ENCODE peak calls at places on chromosomes 11 and 22, in seven cellular contexts. Z is body of pancreas, V is GM23338, L is GM13976, D is right lobe of liver, X is kidney, I is WTC11. F is an unnamed sample.

GRCh38 chr22:41512421-41513194 is 31.7 kb downstream of the POLR3H start:
- DNase-seq in L (peak; percentile 28), V (peak; percentile 96), Z (no peak), D (no peak), X (no peak), I (peak; percentile 86), F (peak; percentile 53)

GRCh38 chr22:36144886-36145541 is 15.5 kb downstream of the APOL3 start:
- DNase-seq in D (no peak), I (peak; percentile 43), V (peak; percentile 84), Z (peak; percentile 55), L (peak; percentile 45), X (peak; percentile 85), F (peak; percentile 60)

GRCh38 chr11:131916633-131917032 is 546.2 kb downstream of the NTM start:
- DNase-seq in V (no peak), D (no peak), I (no peak), Z (no peak), X (no peak), L (no peak), F (no peak)

GRCh38 chr22:17171016-17171312 is 11.9 kb upstream of the HDHD5 start:
- DNase-seq in Z (no peak), I (no peak), X (no peak), V (no peak), D (no peak), L (no peak), F (no peak)

GRCh38 chr11:94884322-94884721 is 89.0 kb downstream of the CWC15 start:
- DNase-seq in I (no peak), X (no peak), D (no peak), Z (no peak), L (no peak), V (no peak), F (no peak)

GRCh38 chr22:25120093-25120561 is 79.5 kb upstream of the CRYBB3 start:
- DNase-seq in Z (peak; percentile 65), V (peak; percentile 59), L (no peak), X (peak; percentile 73), I (no peak), D (peak; percentile 85), F (no peak)

GRCh38 chr11:71218789-71219499 is 33.4 kb downstream of the SHANK2 start:
- DNase-seq in X (no peak), V (no peak), L (no peak), D (no peak), Z (no peak), I (no peak), F (no peak)

GRCh38 chr11:8604078-8604723 is 10.2 kb upstream of the STK33 start:
- DNase-seq in V (peak; percentile 85), X (no peak), D (no peak), I (peak; percentile 79), L (peak; percentile 67), Z (peak; percentile 55), F (peak; percentile 100)

GRCh38 chr22:23817146-23817545 is 21.7 kb downstream of the DERL3 start:
- DNase-seq in X (peak; percentile 31), Z (no peak), L (no peak), V (no peak), I (no peak), D (peak; percentile 22), F (no peak)

GRCh38 chr11:4095509-4096230 is 1.1 kb downstream of the RRM1 start:
- DNase-seq in Z (no peak), V (no peak), X (no peak), I (no peak), L (no peak), D (no peak), F (no peak)

GRCh38 chr11:120089036-120090001 is 48.6 kb downstream of the TRIM29 start:
- DNase-seq in L (no peak), D (no peak), V (no peak), I (no peak), X (no peak), Z (no peak), F (no peak)

DNA sequence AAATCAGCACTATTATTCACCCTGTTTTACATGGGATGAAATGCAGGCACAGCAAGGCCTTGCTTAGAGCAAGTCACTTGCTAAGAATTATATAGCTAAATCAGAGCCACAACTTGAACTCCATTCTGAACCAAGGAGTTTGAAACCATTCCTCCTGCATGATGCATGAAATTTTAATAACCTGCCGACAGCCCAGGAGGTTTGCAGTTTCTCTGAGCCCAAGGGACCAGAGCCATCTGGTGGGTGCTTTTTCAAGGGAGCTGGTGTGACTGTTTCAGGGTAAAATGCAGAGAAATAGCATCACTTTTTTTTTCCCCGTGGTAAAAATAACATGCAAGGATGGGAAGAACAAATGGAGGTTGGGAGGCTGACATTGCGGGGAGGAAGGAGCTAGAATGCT is 22.9 kb downstream of the NAV2 start:
- DNase-seq in I (no peak), D (no peak), V (no peak), Z (no peak), X (no peak), L (no peak), F (no peak)
- TF ChIP-seq CTCF in I (no peak), D (no peak), V (peak; percentile 27), Z (no peak), X (no peak), L (no peak), F (peak; percentile 33)

DNA sequence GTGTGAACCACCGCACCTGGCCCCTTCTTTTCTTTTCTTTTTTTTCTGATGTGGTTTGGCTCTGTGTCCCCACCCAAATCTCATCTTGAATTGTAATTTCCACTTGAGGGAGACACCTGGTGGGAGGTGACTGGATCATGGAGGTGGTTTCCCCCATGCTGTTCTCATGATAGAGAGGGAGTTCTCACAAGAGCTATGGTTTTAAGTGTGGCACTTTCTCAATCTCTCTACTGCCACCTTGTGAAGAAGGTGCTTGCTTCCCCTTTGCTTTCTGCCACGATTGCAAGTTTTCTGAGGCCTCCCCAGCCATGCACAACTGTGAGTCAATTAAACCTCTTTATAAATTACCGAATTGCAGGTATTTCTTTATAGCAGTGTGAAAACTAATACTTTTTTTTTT is 4.9 kb upstream of the TCN2 start:
- DNase-seq in D (no peak), Z (no peak), X (no peak), L (no peak), V (peak; percentile 78), I (no peak), F (no peak)
- TF ChIP-seq CTCF in D (peak; percentile 44), Z (peak; percentile 14), X (peak; percentile 48), L (peak; percentile 33), V (peak; percentile 68), I (no peak), F (peak; percentile 56)

GRCh38 chr22:32127904-32128303 is 31.2 kb downstream of the C22orf42 start:
- DNase-seq in X (no peak), Z (no peak), D (no peak), L (no peak), I (peak; percentile 74), V (peak; percentile 86), F (no peak)
- TF ChIP-seq CTCF in X (no peak), Z (no peak), D (no peak), L (no peak), I (peak; percentile 43), V (peak; percentile 89), F (no peak)

DNA sequence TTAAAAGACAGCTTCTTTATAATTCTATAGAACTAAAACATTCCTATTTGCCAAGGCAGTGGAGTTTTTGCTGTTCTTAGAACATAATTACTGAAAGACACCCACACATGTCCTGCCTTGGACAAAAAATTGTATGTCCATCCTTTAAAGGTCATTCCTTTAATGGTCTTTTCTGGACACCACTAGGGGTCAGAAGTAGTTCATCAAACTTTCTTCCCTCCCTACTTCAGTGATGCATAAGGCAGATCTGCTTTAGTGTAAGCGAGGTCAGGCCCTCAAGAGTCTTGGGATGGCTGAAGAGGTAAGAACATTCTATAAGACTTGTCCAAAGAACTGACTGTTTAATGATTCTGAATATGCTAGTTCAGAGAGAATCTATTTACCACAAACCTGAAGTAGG is 4.3 kb upstream of the OR51V1 start:
- DNase-seq in D (no peak), L (peak; percentile 40), I (no peak), X (no peak), Z (no peak), V (peak; percentile 81), F (peak; percentile 46)
- TF ChIP-seq CTCF in D (peak; percentile 42), L (peak; percentile 37), I (no peak), X (peak; percentile 39), Z (no peak), V (peak; percentile 82), F (peak; percentile 59)

GRCh38 chr22:44734278-44734677 is 18.1 kb upstream of the ARHGAP8 start:
- DNase-seq in I (no peak), L (no peak), X (no peak), Z (no peak), V (no peak), D (no peak), F (no peak)
- TF ChIP-seq CTCF in I (no peak), L (no peak), X (no peak), Z (no peak), V (no peak), D (no peak), F (no peak)

DNA sequence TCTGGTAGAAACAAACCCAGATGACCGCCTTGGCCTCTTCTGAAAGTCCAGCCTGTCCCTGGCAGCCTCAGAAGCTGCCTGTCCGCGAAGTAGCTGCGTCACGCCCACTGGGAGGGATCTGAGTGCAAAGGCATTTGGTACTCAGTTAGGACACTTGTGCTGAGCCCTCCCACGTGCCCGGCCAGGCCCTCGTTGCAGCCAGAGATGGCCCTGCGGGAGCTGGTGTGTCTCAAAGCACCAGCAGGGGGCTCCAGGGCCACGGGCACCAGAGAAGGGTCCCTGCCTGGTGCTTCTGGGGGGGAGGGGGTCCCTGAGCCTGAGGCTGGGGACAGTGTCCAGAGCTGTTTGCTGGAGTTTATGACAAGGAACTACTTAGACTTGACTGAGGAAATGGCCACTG is 5.8 kb downstream of the SELENOO start:
- DNase-seq in V (peak; percentile 88), X (peak; percentile 82), I (peak; percentile 78), L (no peak), D (peak; percentile 96), Z (no peak), F (no peak)
- TF ChIP-seq CTCF in V (peak; percentile 67), X (peak; percentile 7), I (peak; percentile 23), L (peak; percentile 24), D (peak; percentile 78), Z (no peak), F (peak; percentile 51)

GRCh38 chr11:46099973-46100335 is 21.3 kb downstream of the PHF21A start:
- DNase-seq in I (no peak), Z (no peak), X (no peak), L (no peak), D (no peak), V (no peak), F (no peak)

GRCh38 chr11:46100670-46101069 is 20.6 kb downstream of the PHF21A start:
- DNase-seq in L (peak; percentile 37), X (no peak), Z (no peak), D (no peak), I (no peak), V (no peak), F (no peak)

GRCh38 chr11:46105134-46105628 is 16.1 kb downstream of the PHF21A start:
- DNase-seq in Z (no peak), X (no peak), D (no peak), I (no peak), L (no peak), V (no peak), F (no peak)

GRCh38 chr11:46105902-46106301 is 15.4 kb downstream of the PHF21A start:
- DNase-seq in L (no peak), X (no peak), V (no peak), D (no peak), I (no peak), Z (no peak), F (no peak)

DNA sequence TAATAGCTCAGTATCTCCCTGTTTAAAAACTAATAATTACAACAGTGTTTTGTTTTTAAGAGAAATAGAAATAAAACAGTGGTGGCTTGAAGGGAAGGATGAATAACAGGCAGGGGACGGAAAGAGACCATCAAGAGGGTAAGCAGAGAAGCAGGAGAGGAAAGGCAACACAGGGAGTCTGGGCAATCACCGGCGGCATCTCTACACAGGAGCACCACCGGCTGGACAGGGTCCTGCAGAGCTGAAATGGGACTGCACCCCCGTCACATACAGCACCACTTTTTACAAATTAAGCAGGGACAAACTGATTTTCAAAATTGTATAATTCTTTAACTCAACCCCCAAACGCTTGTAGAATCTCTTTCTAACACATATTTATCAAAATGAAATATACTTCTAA is 18.4 kb downstream of the PHF21A start:
- DNase-seq in Z (no peak), V (no peak), I (no peak), X (no peak), D (no peak), L (no peak), F (no peak)
- TF ChIP-seq CTCF in Z (no peak), V (peak; percentile 11), I (no peak), X (no peak), D (no peak), L (no peak), F (no peak)